ENCODE peak calls at places on chromosomes 13 and 19, in five cellular contexts. E is GM12878; Z is CD4-positive, CD25-positive, alpha-beta regulatory T cell; B is AG04450; T is vagina. H is an unnamed sample.

GRCh38 chr13:61276401-61276800 is 139.2 kb downstream of the PCDH20 start:
- DNase-seq in B (no peak), E (no peak), T (no peak), Z (no peak), H (no peak)

GRCh38 chr19:18122860-18123795 is 25.6 kb downstream of the MAST3 start:
- DNase-seq in E (no peak), B (no peak), Z (no peak), T (no peak), H (no peak)

GRCh38 chr13:77274126-77274525 is 52.8 kb downstream of the MYCBP2 start:
- DNase-seq in E (no peak), B (no peak), Z (no peak), T (no peak), H (no peak)

GRCh38 chr13:23679214-23679613 is 109.0 kb downstream of the TNFRSF19 start:
- DNase-seq in Z (no peak), E (no peak), B (no peak), T (no peak), H (no peak)

GRCh38 chr13:23512762-23513395 is 57.3 kb upstream of the TNFRSF19 start:
- DNase-seq in T (no peak), E (no peak), B (no peak), Z (no peak), H (no peak)

GRCh38 chr19:31149306-31149975 is 199.8 kb downstream of the TSHZ3 start:
- DNase-seq in Z (no peak), T (no peak), E (no peak), B (no peak), H (no peak)

GRCh38 chr19:51514866-51515481 is 13.4 kb upstream of the SIGLEC12 start:
- DNase-seq in B (peak), Z (peak), T (peak), E (peak), H (no peak)

GRCh38 chr19:23904406-23904805 is 10.3 kb upstream of the ZNF726 start:
- DNase-seq in B (no peak), E (no peak), Z (no peak), T (no peak), H (no peak)

GRCh38 chr13:99281811-99282263 is 23.7 kb upstream of the GPR18 start:
- DNase-seq in B (no peak), T (no peak), Z (peak), E (no peak), H (no peak)

GRCh38 chr13:70856706-70857105 is 748.5 kb upstream of the KLHL1 start:
- DNase-seq in T (no peak), B (no peak), Z (no peak), E (no peak), H (no peak)

GRCh38 chr13:58594978-58595600 is 963.5 kb downstream of the PCDH17 start:
- DNase-seq in T (no peak), B (no peak), Z (no peak), E (no peak), H (no peak)

GRCh38 chr13:87684850-87685735 is 13.9 kb downstream of the SLITRK5 start:
- DNase-seq in E (no peak), B (no peak), Z (no peak), T (no peak), H (no peak)

GRCh38 chr13:41762796-41763195 is 198.1 kb downstream of the VWA8 start:
- DNase-seq in Z (no peak), T (no peak), E (no peak), B (no peak), H (no peak)

GRCh38 chr13:72651196-72651595 is 76.2 kb downstream of the MZT1 start:
- DNase-seq in E (no peak), T (no peak), B (no peak), Z (no peak), H (no peak)

GRCh38 chr13:113879506-113880360 is 15.9 kb upstream of the GAS6 start:
- DNase-seq in B (no peak), T (peak), Z (no peak), E (no peak), H (no peak)

GRCh38 chr19:44807652-44808462 is 1.0 kb upstream of the BCAM start:
- DNase-seq in Z (no peak), T (no peak), E (no peak), B (no peak), H (no peak)

GRCh38 chr19:51737924-51738323 is 13.8 kb downstream of the FPR1 start:
- DNase-seq in B (no peak), T (no peak), Z (no peak), E (no peak), H (no peak)

GRCh38 chr13:43805071-43805468 is 18.3 kb upstream of the ENOX1 start:
- DNase-seq in Z (no peak), E (no peak), B (peak), T (no peak), H (no peak)

GRCh38 chr13:46122304-46122703 is 17.5 kb upstream of the CPB2 start:
- DNase-seq in Z (no peak), B (no peak), E (no peak), T (no peak), H (no peak)

GRCh38 chr19:35213678-35214632 is 14.6 kb downstream of the FAM187B start:
- DNase-seq in Z (peak), E (peak), T (no peak), B (no peak), H (no peak)
- H3K4me3 ChIP-seq in Z (peak), E (no peak), T (no peak), B (no peak), H (no peak)

GRCh38 chr19:4984106-4984380 is 15.1 kb downstream of the KDM4B start:
- DNase-seq in Z (no peak), E (no peak), B (no peak), T (no peak), H (no peak)
- H3K4me3 ChIP-seq in Z (no peak), E (no peak), B (no peak), T (no peak), H (no peak)

DNA sequence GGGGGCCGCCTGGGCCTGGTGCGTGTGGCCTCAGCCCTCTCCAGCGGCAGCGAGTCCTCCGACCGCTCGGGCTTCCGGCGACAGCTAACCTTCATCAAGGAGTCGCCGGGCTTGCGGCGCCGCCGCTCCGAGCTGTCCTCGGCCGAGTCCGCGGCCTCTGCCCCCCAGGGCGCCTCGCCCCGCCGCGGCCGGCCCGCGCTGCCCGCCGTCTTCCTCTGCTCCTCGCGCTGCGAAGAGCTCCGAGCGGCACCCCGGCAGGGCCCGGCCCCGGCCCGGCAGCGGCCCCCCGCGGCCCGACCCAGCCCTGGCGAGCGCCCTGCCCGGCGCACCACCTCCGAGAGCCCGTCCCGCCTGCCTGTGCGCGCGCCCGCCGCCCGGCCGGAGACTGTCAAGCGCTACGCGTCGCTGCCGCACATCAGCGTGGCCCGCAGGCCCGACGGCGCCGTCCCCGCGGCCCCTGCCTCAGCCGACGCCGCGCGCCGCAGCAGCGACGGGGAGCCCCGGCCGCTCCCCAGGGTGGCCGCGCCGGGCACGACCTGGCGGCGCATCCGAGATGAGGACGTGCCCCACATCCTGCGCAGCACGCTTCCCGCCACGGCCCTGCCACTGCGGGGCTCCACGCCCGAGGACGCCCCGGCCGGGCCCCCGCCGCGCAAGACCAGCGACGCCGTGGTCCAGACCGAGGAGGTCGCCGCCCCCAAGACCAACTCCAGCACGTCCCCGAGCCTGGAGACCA is 9.6 kb downstream of the C19orf25 start:
- DNase-seq in E (no peak), B (no peak), T (no peak), Z (no peak), H (no peak)
- H3K4me3 ChIP-seq in E (no peak), B (no peak), T (peak), Z (no peak), H (peak)

GRCh38 chr19:6073858-6074708 is 36.2 kb downstream of the RFX2 start:
- DNase-seq in B (no peak), E (no peak), Z (no peak), T (peak), H (no peak)
- H3K4me3 ChIP-seq in B (no peak), E (no peak), Z (no peak), T (no peak), H (no peak)

GRCh38 chr19:6730941-6731670 is 6.3 kb downstream of the GPR108 start:
- DNase-seq in B (no peak), E (no peak), T (no peak), Z (no peak), H (no peak)
- H3K4me3 ChIP-seq in B (no peak), E (no peak), T (no peak), Z (no peak), H (no peak)

DNA sequence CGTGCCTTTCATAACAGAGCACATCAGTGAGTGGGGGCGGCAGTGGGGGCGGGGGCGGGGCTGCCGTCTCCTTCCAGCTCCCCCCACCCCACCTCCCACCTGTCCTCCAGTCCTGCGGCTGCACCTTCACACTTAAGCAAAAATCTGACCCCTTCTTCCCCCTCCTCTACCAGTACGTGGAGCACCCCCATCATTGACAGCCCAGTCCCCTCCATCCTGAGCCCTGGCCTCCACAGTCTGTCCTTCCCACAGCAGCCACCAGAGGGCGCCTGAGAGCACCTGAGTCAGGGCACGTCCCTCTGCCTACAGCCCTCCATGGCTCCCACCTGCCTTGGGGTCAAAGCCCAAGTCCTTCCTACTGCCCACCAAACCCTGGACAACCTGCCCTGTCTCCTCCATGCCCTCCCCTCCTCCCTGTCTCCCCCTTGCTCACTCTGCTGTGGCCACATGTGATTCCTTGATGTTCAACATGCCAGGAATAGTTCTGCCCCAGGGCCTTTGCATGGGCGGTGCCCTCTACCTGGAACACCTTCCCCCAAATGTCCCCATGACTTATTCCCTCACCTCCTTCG is 4.0 kb downstream of the EBI3 start:
- DNase-seq in Z (peak), B (no peak), E (no peak), T (no peak), H (no peak)
- H3K4me3 ChIP-seq in Z (no peak), B (no peak), E (peak), T (no peak), H (no peak)